ENCODE peak calls at places on chromosomes 2 and 18, in nine cellular contexts. J, R, V, P, X, D, T, A and E are unnamed samples.

GRCh38 chr2:133986076-133986837 is 267.6 kb upstream of the MGAT5 start:
- DNase-seq in D (no peak), T (no peak), A (no peak), X (no peak), J (peak), R (no peak), P (no peak), V (no peak), E (peak)

GRCh38 chr2:177730792-177731191 is 338.2 kb downstream of the AGPS start:
- DNase-seq in P (no peak), T (no peak), D (no peak), J (no peak), A (no peak), X (no peak), V (no peak), R (no peak), E (no peak)

GRCh38 chr2:233424028-233424951 is 70.0 kb downstream of the DGKD start:
- DNase-seq in A (no peak), V (no peak), X (no peak), R (no peak), P (no peak), D (no peak), J (no peak), T (peak), E (peak)

GRCh38 chr2:215817046-215817445 is 196.3 kb downstream of the MREG start:
- DNase-seq in R (no peak), P (no peak), A (no peak), J (no peak), V (no peak), T (no peak), D (no peak), X (no peak), E (no peak)

GRCh38 chr2:2232167-2232566 is 98.9 kb downstream of the MYT1L start:
- DNase-seq in X (no peak), V (no peak), R (no peak), A (no peak), J (no peak), T (no peak), D (peak), P (no peak), E (no peak)

GRCh38 chr2:217481577-217481976 is 521.2 kb downstream of the TNS1 start:
- DNase-seq in R (no peak), D (no peak), T (no peak), P (no peak), X (no peak), A (no peak), V (no peak), J (no peak), E (no peak)

GRCh38 chr2:101063352-101063751 is 61.3 kb downstream of the RPL31 start:
- DNase-seq in A (no peak), V (no peak), P (no peak), R (no peak), T (no peak), X (no peak), D (no peak), J (peak), E (peak)

GRCh38 chr2:39525636-39526412 is 88.7 kb upstream of the MAP4K3 start:
- DNase-seq in P (no peak), X (no peak), T (no peak), R (no peak), V (no peak), J (no peak), A (no peak), D (peak), E (no peak)

GRCh38 chr2:26394694-26395093 is 7.0 kb upstream of the DRC1 start:
- DNase-seq in X (no peak), J (no peak), R (no peak), A (no peak), D (no peak), T (no peak), P (no peak), V (no peak), E (peak)

GRCh38 chr18:45894818-45895217 is 69.3 kb downstream of the SIGLEC15 start:
- DNase-seq in A (no peak), D (no peak), T (no peak), P (no peak), X (no peak), R (no peak), J (no peak), V (no peak), E (no peak)

GRCh38 chr2:72133721-72134407 is 13.8 kb downstream of the CYP26B1 start:
- DNase-seq in V (no peak), A (no peak), X (no peak), D (no peak), T (no peak), J (no peak), P (no peak), R (no peak), E (no peak)

GRCh38 chr2:188922191-188922590 is 52.0 kb upstream of the COL3A1 start:
- DNase-seq in D (no peak), P (no peak), T (no peak), V (no peak), R (no peak), A (no peak), X (no peak), J (no peak), E (peak)

GRCh38 chr2:229467783-229468182 is 196.7 kb upstream of the PID1 start:
- DNase-seq in T (no peak), J (no peak), D (no peak), X (no peak), P (no peak), R (no peak), A (no peak), V (no peak), E (no peak)